ENCODE peak calls at places on chromosomes 13 and 19, in nine cellular contexts. N is HCT116, H is sigmoid colon, L is transverse colon, G is suprapubic skin, Q is spleen, F is K562, I is breast epithelium, V is stomach. E is an unnamed sample.
A peak's percentile ranks its signal among the peaks of the same experiment; 100 is the strongest.

GRCh38 chr13:114140131-114140908 is 7.9 kb upstream of the RASA3 start:
- DNase-seq in L (peak; percentile 50), V (no peak), G (no peak), I (no peak), H (peak; percentile 39), F (no peak), Q (peak; percentile 80), N (no peak), E (no peak)

GRCh38 chr13:47945738-47946137 is 55.3 kb downstream of the SUCLA2 start:
- DNase-seq in L (no peak), V (no peak), H (no peak), F (no peak), I (no peak), G (no peak), N (no peak), Q (no peak), E (no peak)

GRCh38 chr19:22527554-22527953 is 105.4 kb upstream of the ZNF98 start:
- DNase-seq in V (no peak), G (no peak), L (no peak), H (no peak), F (no peak), Q (no peak), N (no peak), I (no peak), E (no peak)

GRCh38 chr19:47781590-47782318 is 3.3 kb downstream of the SELENOW start:
- DNase-seq in Q (no peak), I (peak; percentile 45), L (no peak), N (no peak), F (no peak), V (peak; percentile 35), H (peak; percentile 86), G (no peak), E (no peak)

GRCh38 chr19:17001603-17002183 is 24.9 kb downstream of the CPAMD8 start:
- DNase-seq in G (no peak), L (no peak), Q (peak; percentile 84), V (no peak), N (no peak), F (peak; percentile 48), H (no peak), I (no peak), E (no peak)

GRCh38 chr13:112252744-112253590 is 123.2 kb upstream of the SPACA7 start:
- DNase-seq in H (no peak), I (no peak), N (no peak), Q (peak; percentile 65), L (no peak), V (no peak), G (peak; percentile 63), F (no peak), E (peak; percentile 67)

GRCh38 chr13:113916330-113916815 is 52.5 kb upstream of the GAS6 start:
- DNase-seq in I (peak; percentile 16), G (peak; percentile 44), H (no peak), N (no peak), V (no peak), F (no peak), Q (no peak), L (no peak), E (peak; percentile 84)

GRCh38 chr19:43618921-43619261 is 538 bp downstream of the ZNF428 start:
- DNase-seq in G (no peak), H (no peak), N (no peak), L (no peak), F (no peak), I (no peak), Q (no peak), V (no peak), E (no peak)

GRCh38 chr19:40147693-40148347 is 43.4 kb upstream of the MAP3K10 start:
- DNase-seq in H (no peak), G (no peak), L (peak; percentile 11), Q (no peak), F (no peak), V (no peak), N (no peak), I (no peak), E (peak; percentile 72)

GRCh38 chr13:73399347-73400216 is 340.8 kb downstream of the KLF5 start:
- DNase-seq in F (no peak), N (no peak), G (no peak), L (peak; percentile 63), I (no peak), Q (no peak), V (peak; percentile 68), H (no peak), E (no peak)

GRCh38 chr19:32387701-32388392 is 17.7 kb upstream of the DPY19L3 start:
- DNase-seq in Q (no peak), V (no peak), I (no peak), N (no peak), F (no peak), H (peak; percentile 76), L (peak; percentile 59), G (no peak), E (no peak)

GRCh38 chr19:4414800-4415251 is 12.4 kb downstream of the CHAF1A start:
- DNase-seq in H (no peak), I (no peak), Q (no peak), L (no peak), G (no peak), N (no peak), V (no peak), F (no peak), E (no peak)

GRCh38 chr19:35332817-35333216 is 3.8 kb downstream of the CD22 start:
- DNase-seq in I (no peak), F (peak; percentile 4), L (no peak), H (no peak), G (no peak), Q (peak; percentile 85), N (no peak), V (no peak), E (no peak)

GRCh38 chr13:114112826-114113322 is 19.5 kb downstream of the RASA3 start:
- DNase-seq in H (peak; percentile 46), F (no peak), L (peak; percentile 3), N (no peak), Q (peak; percentile 63), G (no peak), V (no peak), I (no peak), E (no peak)

GRCh38 chr13:24489721-24490120 is 22.9 kb downstream of the PARP4 start:
- DNase-seq in H (no peak), Q (no peak), G (no peak), N (no peak), L (no peak), I (no peak), F (no peak), V (no peak), E (no peak)

GRCh38 chr13:93450226-93450625 is 223.6 kb downstream of the GPC6 start:
- DNase-seq in N (no peak), H (no peak), V (no peak), Q (no peak), L (no peak), I (no peak), G (no peak), F (no peak), E (no peak)

GRCh38 chr19:6101991-6102390 is 8.3 kb downstream of the RFX2 start:
- DNase-seq in N (no peak), H (no peak), Q (no peak), G (no peak), F (no peak), L (no peak), V (no peak), I (no peak), E (no peak)

GRCh38 chr19:1269065-1269477 is at the start of gene CIRBP:
- DNase-seq in V (peak; percentile 100), G (peak; percentile 100), Q (peak; percentile 100), I (peak; percentile 100), F (peak; percentile 86), L (peak; percentile 100), N (peak; percentile 97), H (peak; percentile 100), E (peak; percentile 100)
- TF ChIP-seq POLR2A in V (no peak), G (peak; percentile 98), Q (peak; percentile 94), I (peak; percentile 97), F (peak; percentile 99), L (peak; percentile 97), N (peak; percentile 97), H (peak; percentile 95), E (peak; percentile 45)

GRCh38 chr19:2416321-2417097 is 10.9 kb downstream of the TIMM13 start:
- DNase-seq in L (no peak), G (no peak), H (no peak), N (no peak), I (no peak), Q (no peak), F (no peak), V (no peak), E (no peak)

GRCh38 chr19:2415973-2416319 is 11.4 kb downstream of the TIMM13 start:
- DNase-seq in F (no peak), Q (no peak), V (no peak), N (no peak), L (no peak), H (no peak), G (no peak), I (no peak), E (peak; percentile 72)

GRCh38 chr19:2419754-2420153 is 7.6 kb downstream of the TIMM13 start:
- DNase-seq in N (no peak), Q (no peak), H (no peak), L (no peak), F (no peak), V (no peak), I (no peak), G (no peak), E (peak; percentile 67)

GRCh38 chr19:2415281-2415972 is 12.0 kb downstream of the TIMM13 start:
- DNase-seq in N (no peak), G (no peak), F (no peak), L (no peak), Q (no peak), H (no peak), V (no peak), I (no peak), E (peak; percentile 84)

GRCh38 chr19:2417881-2418406 is 9.4 kb downstream of the TIMM13 start:
- DNase-seq in L (no peak), V (no peak), H (no peak), G (no peak), I (no peak), Q (no peak), N (no peak), F (no peak), E (no peak)
- TF ChIP-seq POLR2AphosphoS5 in L (no peak), V (no peak), H (no peak), G (no peak), I (no peak), Q (no peak), N (no peak), F (no peak), E (no peak)

GRCh38 chr19:46716013-46716671 is 772 bp downstream of the PRKD2 start:
- DNase-seq in G (no peak), Q (peak; percentile 87), V (peak; percentile 39), N (no peak), H (peak; percentile 77), I (no peak), F (peak; percentile 56), L (peak; percentile 44), E (no peak)
- TF ChIP-seq CTCF in G (no peak), Q (no peak), V (no peak), N (no peak), H (no peak), I (no peak), F (peak; percentile 7), L (no peak), E (no peak)

DNA sequence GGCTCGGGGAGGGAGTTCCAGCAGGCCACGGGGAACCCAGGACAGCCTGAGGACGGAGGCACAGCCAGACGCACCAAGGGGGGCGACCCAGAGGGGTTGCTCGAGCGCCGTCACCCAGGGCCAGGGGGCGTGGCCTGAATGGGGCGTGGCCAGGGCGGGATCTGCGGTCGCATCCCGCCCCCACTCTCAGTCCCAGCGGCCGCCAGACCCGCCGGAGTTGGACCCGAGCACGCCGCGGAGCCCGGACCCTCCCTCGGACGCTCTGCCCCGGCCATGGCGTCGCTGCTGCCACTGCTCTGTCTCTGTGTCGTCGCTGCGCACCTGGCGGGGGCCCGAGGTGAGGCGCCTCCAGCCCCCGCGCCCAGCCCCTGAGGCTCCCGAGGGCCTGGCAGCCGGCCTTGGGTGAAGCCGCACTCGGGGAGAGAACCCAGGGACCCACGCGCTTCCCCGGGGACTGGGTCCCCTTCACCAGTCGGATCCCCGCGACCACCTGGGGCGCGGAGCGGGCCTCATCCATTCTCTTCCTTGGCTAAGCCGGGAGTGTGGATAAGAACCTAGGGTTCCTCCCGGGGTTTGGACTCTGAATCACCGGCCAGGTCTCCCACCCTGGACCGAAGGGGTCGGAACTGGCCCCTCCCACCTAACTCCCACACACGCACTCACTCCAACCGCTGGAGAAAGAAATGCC is at the start of gene CILP2:
- DNase-seq in L (peak; percentile 41), G (no peak), V (peak; percentile 37), I (peak; percentile 35), N (no peak), Q (no peak), H (peak; percentile 68), F (no peak), E (no peak)
- TF ChIP-seq POLR2A in L (no peak), G (no peak), V (no peak), I (no peak), N (no peak), Q (no peak), H (no peak), F (no peak), E (no peak)